ENCODE peak calls at places on chromosome 4, in seven cellular contexts. L is bronchial epithelial cell, R is ascending aorta, Y is dorsolateral prefrontal cortex, J is NB4, Q is AG04450, X is heart left ventricle. Z is an unnamed sample.

GRCh38 chr4:27702710-27703431 is 842.2 kb downstream of the STIM2 start:
- DNase-seq in Y (no peak), R (no peak), Q (no peak), X (no peak), L (peak), J (peak), Z (no peak)

GRCh38 chr4:109657854-109658253 is 45.4 kb downstream of the CASP6 start:
- DNase-seq in J (no peak), Y (no peak), L (no peak), R (no peak), X (no peak), Q (no peak), Z (no peak)

GRCh38 chr4:119626420-119626819 is 2.2 kb downstream of the PDE5A start:
- DNase-seq in J (no peak), X (no peak), L (no peak), R (no peak), Q (no peak), Y (no peak), Z (no peak)

GRCh38 chr4:151489462-151490203 is 80.7 kb downstream of the FHIP1A start:
- DNase-seq in Q (no peak), Y (no peak), L (no peak), R (no peak), X (no peak), J (no peak), Z (no peak)

GRCh38 chr4:115356176-115356575 is 242.8 kb upstream of the NDST4 start:
- DNase-seq in R (no peak), X (no peak), L (no peak), J (no peak), Y (no peak), Q (no peak), Z (no peak)

GRCh38 chr4:185587444-185588161 is 52.3 kb upstream of the PDLIM3 start:
- DNase-seq in Y (peak), L (no peak), R (no peak), Q (no peak), J (no peak), X (no peak), Z (no peak)

GRCh38 chr4:8544741-8545438 is 35.3 kb upstream of the GPR78 start:
- DNase-seq in R (no peak), L (no peak), Y (no peak), Q (no peak), X (no peak), J (peak), Z (no peak)

GRCh38 chr4:162659716-162660115 is 495.9 kb upstream of the FSTL5 start:
- DNase-seq in R (no peak), Y (no peak), X (no peak), J (no peak), Q (no peak), L (peak), Z (no peak)

GRCh38 chr4:185033950-185034349 is 15.7 kb downstream of the HELT start:
- DNase-seq in Q (no peak), Y (no peak), J (peak), L (no peak), R (no peak), X (no peak), Z (no peak)

GRCh38 chr4:38818441-38818976 is 13.9 kb upstream of the TLR1 start:
- DNase-seq in Y (no peak), Q (no peak), X (no peak), R (no peak), J (no peak), L (peak), Z (no peak)

GRCh38 chr4:37243722-37244582 is 591 bp upstream of the NWD2 start:
- DNase-seq in J (no peak), R (no peak), X (no peak), L (no peak), Q (no peak), Y (no peak), Z (no peak)

GRCh38 chr4:160110891-160111290 is 1008.0 kb downstream of the RAPGEF2 start:
- DNase-seq in J (no peak), Y (no peak), R (no peak), L (no peak), X (no peak), Q (no peak), Z (no peak)

GRCh38 chr4:142743071-142743825 is 102.9 kb downstream of the INPP4B start:
- DNase-seq in J (no peak), Y (no peak), Q (no peak), R (no peak), L (peak), X (no peak), Z (no peak)

GRCh38 chr4:141102367-141102766 is 30.9 kb downstream of the RNF150 start:
- DNase-seq in Q (no peak), L (peak), Y (no peak), R (no peak), J (no peak), X (no peak), Z (peak)

GRCh38 chr4:56512166-56512565 is 6.6 kb downstream of the ARL9 start:
- DNase-seq in L (peak), Q (no peak), Y (no peak), X (no peak), R (no peak), J (no peak), Z (no peak)

GRCh38 chr4:6281436-6282144 is 11.9 kb downstream of the WFS1 start:
- DNase-seq in L (no peak), J (no peak), X (peak), Q (no peak), R (no peak), Y (peak), Z (no peak)

GRCh38 chr4:124083706-124084105 is 628.8 kb downstream of the ANKRD50 start:
- DNase-seq in R (no peak), J (no peak), Q (no peak), Y (no peak), X (no peak), L (no peak), Z (no peak)

DNA sequence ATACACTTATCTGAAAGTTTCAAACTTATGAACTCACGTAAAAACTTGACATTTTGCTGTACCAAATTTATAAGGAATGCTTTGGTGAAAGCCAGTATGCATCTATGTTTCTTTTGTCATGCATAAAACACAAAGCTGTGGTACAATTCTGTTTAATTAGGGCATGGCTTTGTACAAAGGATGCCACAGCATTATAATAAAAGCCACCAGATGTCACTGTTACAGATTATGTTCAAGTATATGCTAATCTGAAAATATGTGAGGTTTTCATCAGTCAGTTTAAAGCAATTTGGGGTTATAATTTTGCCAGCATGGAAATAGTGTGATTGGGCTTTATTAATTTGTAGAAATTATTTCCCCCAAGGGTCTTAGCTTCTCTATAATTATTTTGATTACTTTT is 69.0 kb downstream of the ATOH1 start:
- DNase-seq in R (no peak), X (no peak), L (peak), Q (no peak), Y (no peak), J (peak), Z (no peak)
- TF ChIP-seq CTCF in R (no peak), X (peak), L (peak), Q (no peak), Y (peak), J (peak), Z (peak)

GRCh38 chr4:78706302-78706701 is 69.8 kb upstream of the BMP2K start:
- DNase-seq in J (no peak), R (no peak), L (peak), Q (no peak), X (no peak), Y (no peak), Z (no peak)
- H3K4me3 ChIP-seq in J (no peak), R (no peak), L (no peak), Q (no peak), X (no peak), Y (no peak), Z (no peak)

GRCh38 chr4:139692300-139693012 is 26.8 kb downstream of the MGST2 start:
- DNase-seq in Y (no peak), R (no peak), J (peak), X (peak), Q (no peak), L (no peak), Z (no peak)
- TF ChIP-seq CTCF in Y (no peak), R (no peak), J (peak), X (peak), Q (peak), L (peak), Z (no peak)

GRCh38 chr4:41216294-41217019 is 2.1 kb upstream of the APBB2 start:
- DNase-seq in Q (no peak), Y (peak), X (peak), L (peak), J (peak), R (no peak), Z (no peak)
- H3K4me3 ChIP-seq in Q (peak), Y (peak), X (peak), L (peak), J (peak), R (peak), Z (peak)

Z was measured in kidney epithelial cell.